ENCODE peak calls at places on chromosome 22, in five cellular contexts. S, O, T, L and P are unnamed samples.

GRCh38 chr22:24338701-24339451 is 68.2 kb downstream of the SPECC1L start:
- DNase-seq in S (no peak), O (no peak), T (no peak), L (no peak), P (no peak)

GRCh38 chr22:49992921-49993648 is 19.5 kb downstream of the IL17REL start:
- DNase-seq in S (peak; percentile 45), O (no peak), T (no peak), L (no peak), P (no peak)

GRCh38 chr22:26744892-26745808 is 87.8 kb downstream of the MIAT start:
- DNase-seq in S (no peak), O (no peak), T (no peak), L (no peak), P (no peak)

GRCh38 chr22:19086944-19087343 is 35.3 kb downstream of the DGCR2 start:
- DNase-seq in S (no peak), O (no peak), T (peak; percentile 17), L (no peak), P (no peak)

GRCh38 chr22:35835998-35836691 is 118.5 kb downstream of the APOL5 start:
- DNase-seq in S (peak; percentile 82), O (no peak), T (no peak), L (peak; percentile 15), P (peak; percentile 93)

GRCh38 chr22:22745225-22746060 is 101.0 kb downstream of the GGTLC2 start:
- DNase-seq in S (peak; percentile 16), O (no peak), T (peak; percentile 70), L (no peak), P (no peak)

GRCh38 chr22:44710474-44711235 is 8.7 kb downstream of the PRR5 start:
- DNase-seq in S (no peak), O (no peak), T (peak; percentile 79), L (no peak), P (peak; percentile 70)

GRCh38 chr22:20663137-20663828 is 110.6 kb upstream of the SERPIND1 start:
- DNase-seq in S (no peak), O (no peak), T (no peak), L (no peak), P (no peak)

GRCh38 chr22:30252411-30253204 is 6.0 kb upstream of the LIF start:
- DNase-seq in S (no peak), O (no peak), T (no peak), L (no peak), P (no peak)